ENCODE peak calls at places on chromosome 9, in four cellular contexts. H, Y, P and O are unnamed samples.
A peak's percentile ranks its signal among the peaks of the same experiment; 100 is the strongest.

GRCh38 chr9:35603506-35603985 is 1.5 kb upstream of the TESK1 start:
- DNase-seq in H (peak; percentile 86), Y (peak; percentile 47), P (no peak), O (no peak)

GRCh38 chr9:136249881-136250559 is 4.4 kb upstream of the QSOX2 start:
- DNase-seq in H (no peak), Y (no peak), P (peak; percentile 41), O (no peak)

GRCh38 chr9:116190997-116191396 is 37.4 kb downstream of the PAPPA start:
- DNase-seq in H (peak; percentile 92), Y (no peak), P (no peak), O (no peak)

GRCh38 chr9:137613738-137614523 is 4.9 kb upstream of the EHMT1 start:
- DNase-seq in H (no peak), Y (no peak), P (no peak), O (no peak)

GRCh38 chr9:95099321-95100070 is 218.0 kb downstream of the FANCC start:
- DNase-seq in H (no peak), Y (no peak), P (no peak), O (no peak)

GRCh38 chr9:5951686-5952211 is 61.1 kb downstream of the MLANA start:
- DNase-seq in H (peak; percentile 83), Y (no peak), P (no peak), O (no peak)

GRCh38 chr9:86700601-86701000 is 246.7 kb downstream of the GAS1 start:
- DNase-seq in H (peak; percentile 41), Y (no peak), P (no peak), O (no peak)

GRCh38 chr9:25935188-25935587 is 256.9 kb upstream of the TUSC1 start:
- DNase-seq in H (no peak), Y (no peak), P (no peak), O (no peak)

GRCh38 chr9:24545285-24545684 is 412 bp downstream of the IZUMO3 start:
- DNase-seq in H (no peak), Y (no peak), P (no peak), O (no peak)

DNA sequence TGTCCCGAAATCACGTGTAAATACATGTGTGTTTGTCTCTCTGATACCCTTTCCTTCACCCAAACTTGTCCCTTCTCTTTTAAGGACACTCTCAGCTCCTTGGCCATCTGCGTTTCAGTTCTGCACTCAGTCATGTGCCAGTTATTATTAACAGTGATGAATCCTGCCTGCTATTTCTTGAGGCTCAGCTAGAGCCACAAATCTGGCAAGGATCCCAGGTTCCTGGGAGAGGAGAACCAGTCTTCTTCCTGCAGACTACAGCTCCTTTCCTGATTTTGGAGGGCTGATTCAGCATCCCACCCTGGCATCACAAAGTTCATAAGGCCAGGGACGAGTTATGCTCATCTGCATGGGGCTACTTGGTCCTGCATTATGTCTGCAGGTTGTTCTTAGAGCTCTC is 5.6 kb downstream of the MAMDC2 start:
- DNase-seq in H (peak; percentile 79), Y (peak; percentile 11), P (no peak), O (no peak)
- TF ChIP-seq CHD1 in H (no peak), Y (no peak), P (no peak), O (no peak)

DNA sequence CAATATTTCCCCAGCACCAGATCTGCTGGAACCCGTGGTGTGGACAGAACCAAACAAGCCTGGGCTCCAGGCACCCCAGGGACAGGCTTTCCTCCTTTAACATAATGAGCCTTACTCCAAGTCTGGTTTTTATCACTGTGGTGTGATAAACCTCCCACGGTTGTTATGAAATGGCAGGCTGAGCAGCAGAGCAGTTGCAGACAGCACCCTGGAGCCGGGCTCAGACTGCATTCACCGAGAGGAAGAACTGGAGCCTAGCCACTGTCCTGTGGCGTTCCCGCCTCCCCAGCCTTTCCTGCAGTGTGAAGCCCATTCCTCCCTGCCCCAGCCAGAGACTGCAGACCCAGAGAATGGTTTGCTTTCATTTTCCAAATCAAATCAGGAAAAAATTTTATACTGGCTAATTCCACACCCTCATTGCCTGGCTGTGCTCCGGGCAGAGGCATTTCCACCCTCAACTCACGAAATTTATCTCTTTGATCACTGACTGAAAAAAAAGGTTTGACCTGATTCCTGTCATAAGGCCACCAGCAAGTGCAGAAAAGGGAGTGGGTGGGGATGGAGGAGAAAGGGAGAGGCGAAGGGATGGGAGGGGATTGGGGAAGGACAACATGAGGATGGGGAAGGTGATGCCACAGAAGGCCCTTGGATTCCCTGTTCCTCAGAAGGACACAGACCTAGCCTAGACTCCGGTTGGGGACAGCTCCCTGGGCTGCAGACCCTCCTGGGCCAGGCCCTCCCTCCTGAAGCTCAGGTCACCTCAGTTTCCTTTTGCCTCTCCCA is 18.9 kb downstream of the IPPK start:
- DNase-seq in H (peak; percentile 29), Y (no peak), P (no peak), O (no peak)
- TF ChIP-seq CHD1 in H (no peak), Y (no peak), P (no peak), O (no peak)

GRCh38 chr9:108290839-108291585 is 564.8 kb downstream of the ACTL7B start:
- DNase-seq in H (no peak), Y (no peak), P (no peak), O (no peak)
- TF ChIP-seq CHD1 in H (no peak), Y (no peak), P (no peak), O (no peak)

GRCh38 chr9:126499911-126500599 is 113.7 kb upstream of the LMX1B start:
- DNase-seq in H (no peak), Y (peak; percentile 77), P (no peak), O (no peak)
- TF ChIP-seq CHD1 in H (no peak), Y (no peak), P (no peak), O (no peak)

GRCh38 chr9:131968632-131969031 is 111.0 kb downstream of the MED27 start:
- DNase-seq in H (no peak), Y (no peak), P (no peak), O (no peak)
- TF ChIP-seq CHD1 in H (no peak), Y (no peak), P (no peak), O (no peak)

GRCh38 chr9:104843644-104844226 is 79.8 kb downstream of the NIPSNAP3B start:
- DNase-seq in H (no peak), Y (no peak), P (no peak), O (no peak)
- TF ChIP-seq CHD1 in H (no peak), Y (no peak), P (no peak), O (no peak)

GRCh38 chr9:105678781-105679180 is 15.6 kb upstream of the TMEM38B start:
- DNase-seq in H (no peak), Y (no peak), P (no peak), O (no peak)

GRCh38 chr9:105679406-105680022 is 14.8 kb upstream of the TMEM38B start:
- DNase-seq in H (no peak), Y (no peak), P (no peak), O (no peak)

GRCh38 chr9:105683688-105684275 is 10.6 kb upstream of the TMEM38B start:
- DNase-seq in H (no peak), Y (no peak), P (no peak), O (no peak)

GRCh38 chr9:105681313-105681712 is 13.0 kb upstream of the TMEM38B start:
- DNase-seq in H (no peak), Y (no peak), P (no peak), O (no peak)

GRCh38 chr9:105681724-105682123 is 12.6 kb upstream of the TMEM38B start:
- DNase-seq in H (peak; percentile 86), Y (no peak), P (peak; percentile 68), O (no peak)
- TF ChIP-seq CHD1 in H (no peak), Y (no peak), P (no peak), O (no peak)

GRCh38 chr9:76330034-76330433 is 64.2 kb downstream of the RFK start:
- DNase-seq in H (no peak), Y (no peak), P (no peak), O (no peak)

GRCh38 chr9:76336027-76336426 is 58.2 kb downstream of the RFK start:
- DNase-seq in H (no peak), Y (no peak), P (no peak), O (no peak)

GRCh38 chr9:76333319-76333880 is 60.8 kb downstream of the RFK start:
- DNase-seq in H (no peak), Y (no peak), P (no peak), O (no peak)

GRCh38 chr9:76338418-76338817 is 55.8 kb downstream of the RFK start:
- DNase-seq in H (no peak), Y (no peak), P (no peak), O (no peak)

GRCh38 chr9:76333964-76334363 is 60.3 kb downstream of the RFK start:
- DNase-seq in H (no peak), Y (no peak), P (no peak), O (no peak)
- TF ChIP-seq CHD1 in H (no peak), Y (no peak), P (no peak), O (no peak)

DNA sequence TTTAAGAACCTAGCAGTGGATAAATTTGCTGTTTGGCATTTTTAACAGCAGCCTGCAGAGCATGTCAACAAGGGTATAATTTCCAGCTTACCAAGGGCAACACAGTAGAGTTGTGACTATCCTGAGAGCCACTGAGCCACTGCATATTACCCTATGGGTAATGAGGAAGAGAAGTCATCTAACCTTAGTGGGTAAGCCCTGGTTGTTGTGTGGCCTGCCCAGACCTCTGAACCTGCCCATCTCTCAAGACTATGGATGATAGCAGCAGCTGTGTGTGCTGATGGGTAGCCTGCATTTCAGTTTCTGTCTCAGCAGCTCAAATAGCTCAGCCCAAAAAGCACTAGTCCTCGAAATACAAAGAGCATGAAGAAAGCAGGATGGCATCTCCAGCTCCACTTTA is 56.1 kb upstream of the PIP5K1B start:
- DNase-seq in H (no peak), Y (no peak), P (no peak), O (no peak)
- TF ChIP-seq CHD1 in H (no peak), Y (no peak), P (no peak), O (no peak)